ENCODE peak calls at places on chromosomes 1 and 21, in seven cellular contexts. B is HuH-7.5; U is stimulated activated CD8-positive, alpha-beta memory T cell treated with anti-CD3 and anti-CD28 coated beads, Interleukin-12 subunit alpha, Interleukin-12 subunit beta, amount 100 ng/mL, for 4 hours; F is fibroblast of the aortic adventitia; O is heart right ventricle; S is H9; C is NCI-H1092. R is an unnamed sample.

GRCh38 chr1:110538082-110538481 is 19.1 kb upstream of the KCNA10 start:
- DNase-seq in B (no peak), U (no peak), O (no peak), S (no peak), F (no peak), C (no peak), R (no peak)

GRCh38 chr1:246155923-246156322 is 351.2 kb downstream of the SMYD3 start:
- DNase-seq in S (no peak), F (peak), O (no peak), U (no peak), C (no peak), B (no peak), R (no peak)

GRCh38 chr21:41344146-41344545 is 17.7 kb upstream of the MX2 start:
- DNase-seq in F (no peak), C (no peak), U (no peak), O (no peak), B (no peak), S (no peak), R (no peak)

GRCh38 chr1:202710070-202711025 is at the start of gene SYT2:
- DNase-seq in F (no peak), C (peak), O (no peak), S (peak), U (no peak), B (peak), R (no peak)

GRCh38 chr1:18261891-18262290 is 154.3 kb downstream of the IGSF21 start:
- DNase-seq in S (no peak), U (no peak), C (no peak), F (no peak), O (no peak), B (no peak), R (no peak)

GRCh38 chr1:31926846-31927660 is 11.1 kb downstream of the PTP4A2 start:
- DNase-seq in B (no peak), C (peak), U (no peak), O (no peak), F (no peak), S (no peak), R (no peak)

GRCh38 chr1:20732071-20732587 is 374 bp downstream of the SH2D5 start:
- DNase-seq in B (peak), S (peak), U (peak), C (peak), O (peak), F (peak), R (peak)

GRCh38 chr1:12057382-12057781 is 5.7 kb upstream of the TNFRSF8 start:
- DNase-seq in B (no peak), S (no peak), U (no peak), C (no peak), O (no peak), F (no peak), R (no peak)

GRCh38 chr1:59477286-59477685 is 180.4 kb downstream of the FGGY start:
- DNase-seq in S (no peak), B (no peak), F (no peak), U (no peak), O (no peak), C (no peak), R (no peak)

GRCh38 chr1:67883069-67883468 is 49.8 kb upstream of the GNG12 start:
- DNase-seq in S (no peak), U (no peak), O (no peak), F (peak), C (no peak), B (no peak), R (no peak)

GRCh38 chr1:194534784-194535183 is 1348.4 kb upstream of the B3GALT2 start:
- DNase-seq in S (no peak), C (no peak), U (no peak), O (no peak), F (no peak), B (no peak), R (no peak)

GRCh38 chr1:182069028-182069466 is 7.5 kb upstream of the ZNF648 start:
- DNase-seq in F (peak), U (no peak), B (peak), S (peak), O (peak), C (peak), R (no peak)

GRCh38 chr1:20200966-20201365 is 14.6 kb upstream of the PLA2G2C start:
- DNase-seq in S (no peak), F (no peak), O (no peak), B (no peak), U (no peak), C (no peak), R (no peak)

GRCh38 chr1:3547055-3548005 is 64.0 kb downstream of the MEGF6 start:
- DNase-seq in S (peak), B (no peak), U (no peak), O (no peak), C (no peak), F (no peak), R (no peak)

GRCh38 chr21:35989185-35989735 is 71.1 kb downstream of the SETD4 start:
- DNase-seq in O (no peak), U (no peak), B (no peak), S (no peak), F (peak), C (no peak), R (no peak)

R was measured in activated B cell treated with CpG ODN at 0.5 μM for 24 hours.